ENCODE peak calls at places on chromosomes 1 and 21, in six cellular contexts. V is ovary; S is endothelial cell; G is IMR-90; E is uterus; B is activated naive CD8-positive, alpha-beta T cell treated with anti-CD3 and anti-CD28 coated beads, Interleukin-2, amount 50 U/mL, for 16 hours. K is an unnamed sample.

GRCh38 chr1:55063562-55063942 is 24.2 kb downstream of the PCSK9 start:
- DNase-seq in G (no peak), E (no peak), V (no peak), S (no peak), B (no peak), K (no peak)

GRCh38 chr1:25555753-25556092 is 12.3 kb downstream of the LDLRAP1 start:
- DNase-seq in E (no peak), V (no peak), S (no peak), G (no peak), B (no peak), K (no peak)

GRCh38 chr1:230087722-230088115 is 20.7 kb downstream of the GALNT2 start:
- DNase-seq in V (no peak), G (no peak), S (no peak), E (no peak), B (no peak), K (no peak)

GRCh38 chr1:6471086-6471841 is 5.3 kb upstream of the TNFRSF25 start:
- DNase-seq in V (no peak), B (no peak), E (no peak), S (no peak), G (no peak), K (no peak)

GRCh38 chr1:154624756-154625643 is 17.0 kb upstream of the ADAR start:
- DNase-seq in V (no peak), E (no peak), B (no peak), S (no peak), G (peak; percentile 97), K (no peak)

GRCh38 chr1:31830511-31830910 is 14.7 kb upstream of the SPOCD1 start:
- DNase-seq in E (no peak), S (no peak), V (no peak), B (no peak), G (no peak), K (no peak)

GRCh38 chr1:54671985-54672608 is 30.5 kb downstream of the MROH7 start:
- DNase-seq in B (peak; percentile 21), V (no peak), G (peak; percentile 50), S (peak; percentile 76), E (no peak), K (no peak)

GRCh38 chr1:96309783-96310182 is 411.8 kb upstream of the PTBP2 start:
- DNase-seq in V (no peak), E (peak; percentile 19), S (no peak), G (peak; percentile 81), B (no peak), K (peak; percentile 63)

GRCh38 chr1:232328496-232329102 is 301.3 kb downstream of the SIPA1L2 start:
- DNase-seq in G (peak; percentile 10), V (no peak), S (no peak), E (no peak), B (no peak), K (no peak)

GRCh38 chr1:16324456-16324890 is 27.8 kb downstream of the FBXO42 start:
- DNase-seq in G (peak; percentile 87), V (peak; percentile 20), B (no peak), S (no peak), E (peak; percentile 22), K (peak; percentile 66)

GRCh38 chr21:27450216-27450615 is 483.3 kb upstream of the ADAMTS5 start:
- DNase-seq in S (no peak), B (no peak), E (no peak), V (no peak), G (no peak), K (no peak)

GRCh38 chr1:197327776-197328364 is 59.8 kb downstream of the CRB1 start:
- DNase-seq in E (no peak), G (peak; percentile 16), S (no peak), V (no peak), B (no peak), K (no peak)

GRCh38 chr1:115280073-115280472 is 58.0 kb downstream of the NGF start:
- DNase-seq in E (peak; percentile 61), G (peak; percentile 87), S (no peak), B (no peak), V (no peak), K (no peak)